ENCODE peak calls at places on chromosomes 11 and 22, in nine cellular contexts. B is foreskin fibroblast, P is progenitor cell of endocrine pancreas, K is HFFc6, H is OCI-LY7, Y is GM13977, I is neural crest cell, J is H9, R is A549. E is an unnamed sample.
A peak's percentile ranks its signal among the peaks of the same experiment; 100 is the strongest.

GRCh38 chr11:117438371-117439000 is 110.8 kb downstream of the CEP164 start:
- DNase-seq in B (no peak), P (no peak), K (no peak), H (no peak), Y (peak; percentile 78), I (no peak), J (no peak), R (no peak), E (no peak)

GRCh38 chr22:32579533-32580220 is 105.1 kb downstream of the FBXO7 start:
- DNase-seq in B (peak; percentile 84), P (no peak), K (peak; percentile 73), H (no peak), Y (no peak), I (no peak), J (no peak), R (no peak), E (no peak)

GRCh38 chr11:102240502-102240901 is 76.8 kb upstream of the BIRC3 start:
- DNase-seq in B (peak; percentile 61), P (no peak), K (peak; percentile 56), H (no peak), Y (no peak), I (no peak), J (no peak), R (no peak), E (no peak)

GRCh38 chr11:72972541-72973128 is 158.4 kb downstream of the ATG16L2 start:
- DNase-seq in B (peak; percentile 58), P (no peak), K (peak; percentile 10), H (no peak), Y (no peak), I (no peak), J (no peak), R (no peak), E (no peak)

GRCh38 chr22:46970411-46971123 is 208.1 kb downstream of the TBC1D22A start:
- DNase-seq in B (no peak), P (no peak), K (no peak), H (no peak), Y (no peak), I (no peak), J (no peak), R (no peak), E (no peak)

GRCh38 chr11:84720706-84721402 is 906.3 kb downstream of the DLG2 start:
- DNase-seq in B (peak; percentile 1), P (no peak), K (no peak), H (no peak), Y (no peak), I (peak; percentile 16), J (peak; percentile 63), R (no peak), E (no peak)

GRCh38 chr11:84247931-84248330 is 961.8 kb upstream of the CCDC90B start:
- DNase-seq in B (no peak), P (no peak), K (no peak), H (no peak), Y (no peak), I (no peak), J (no peak), R (no peak), E (no peak)

GRCh38 chr11:19979519-19979845 is 180.8 kb downstream of the DBX1 start:
- DNase-seq in B (no peak), P (no peak), K (no peak), H (no peak), Y (peak; percentile 28), I (no peak), J (no peak), R (no peak), E (no peak)

GRCh38 chr11:119319702-119320592 is 3.0 kb upstream of the MCAM start:
- DNase-seq in B (no peak), P (no peak), K (no peak), H (no peak), Y (peak; percentile 41), I (peak; percentile 73), J (no peak), R (no peak), E (peak; percentile 58)

DNA sequence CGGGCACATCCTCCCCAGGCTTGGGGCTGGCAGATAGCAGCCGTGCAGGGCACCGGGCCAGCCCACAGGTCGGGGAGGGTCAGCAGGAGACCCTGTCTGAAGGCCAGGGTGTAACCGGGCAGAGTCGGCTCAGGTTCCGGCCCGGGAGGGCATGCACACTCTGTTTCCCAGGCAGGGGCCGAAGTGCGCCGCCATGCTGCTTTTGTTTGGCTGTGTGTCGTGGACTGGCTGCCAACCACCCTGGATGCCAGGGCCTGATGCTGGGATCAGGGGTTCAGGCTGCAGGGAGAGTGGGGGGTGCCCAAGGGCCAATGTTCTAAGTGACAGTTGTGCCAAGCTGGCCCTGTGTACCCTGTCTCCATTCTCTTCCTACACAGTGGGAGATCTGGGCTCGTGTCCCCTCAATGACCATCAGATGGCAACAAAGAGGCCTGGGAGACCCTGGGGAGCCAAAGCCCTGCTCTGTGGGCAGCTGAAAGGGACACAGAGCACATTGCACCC is 120.9 kb upstream of the B3GAT1 start:
- DNase-seq in B (no peak), P (no peak), K (no peak), H (no peak), Y (no peak), I (no peak), J (peak; percentile 17), R (no peak), E (peak; percentile 53)
- TF ChIP-seq CTCF in B (no peak), P (no peak), K (no peak), H (no peak), Y (no peak), I (no peak), J (no peak), R (no peak), E (no peak)

DNA sequence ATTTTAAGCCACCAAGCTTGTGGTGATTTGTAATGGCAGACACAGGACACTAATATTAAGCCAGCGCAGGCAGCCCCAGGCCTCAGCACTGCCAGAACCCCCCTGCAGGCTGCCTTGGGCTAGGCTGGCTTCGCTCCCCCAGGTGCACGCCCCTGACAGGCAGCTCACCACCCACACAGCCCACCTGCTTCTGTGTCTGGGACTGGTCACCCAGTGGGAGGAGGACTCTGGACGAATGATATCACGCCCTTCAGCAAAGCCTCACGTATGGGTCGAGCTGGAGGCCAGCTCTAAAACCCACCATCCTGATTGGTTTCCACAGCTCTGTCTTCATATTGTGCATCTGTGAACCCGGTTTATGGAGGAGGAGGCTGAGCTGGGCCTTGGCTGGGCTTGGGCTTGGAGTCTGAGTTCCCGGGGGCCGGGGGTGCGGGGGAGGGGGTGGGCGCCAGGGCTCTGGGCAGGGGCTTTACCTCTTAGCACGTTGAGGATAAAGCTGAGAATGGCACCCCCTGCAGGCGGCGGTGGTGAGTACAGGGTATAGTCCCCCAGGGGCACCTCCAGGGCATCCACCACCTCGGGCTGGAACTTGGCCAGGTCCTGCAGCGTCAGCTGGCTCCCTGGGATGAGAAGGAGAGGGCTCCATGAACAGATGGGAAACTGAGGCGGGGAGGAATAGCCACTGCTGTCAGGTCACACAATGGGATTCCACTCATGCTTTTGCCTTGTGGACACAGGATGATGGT is 13.8 kb downstream of the GGT5 start:
- DNase-seq in B (no peak), P (peak; percentile 36), K (no peak), H (peak; percentile 61), Y (peak; percentile 80), I (peak; percentile 52), J (peak; percentile 88), R (no peak), E (no peak)
- TF ChIP-seq CTCF in B (no peak), P (peak; percentile 51), K (peak; percentile 66), H (peak; percentile 69), Y (peak; percentile 69), I (peak; percentile 53), J (peak; percentile 83), R (peak; percentile 24), E (peak; percentile 64)

GRCh38 chr11:86671386-86672006 is 920 bp downstream of the ME3 start:
- DNase-seq in B (peak; percentile 78), P (no peak), K (no peak), H (no peak), Y (no peak), I (peak; percentile 14), J (peak; percentile 37), R (peak; percentile 53), E (no peak)

GRCh38 chr11:86673055-86673843 is 833 bp upstream of the ME3 start:
- DNase-seq in B (no peak), P (no peak), K (no peak), H (no peak), Y (no peak), I (no peak), J (no peak), R (no peak), E (no peak)

GRCh38 chr11:86673872-86674750 is 1.7 kb upstream of the ME3 start:
- DNase-seq in B (no peak), P (no peak), K (no peak), H (no peak), Y (no peak), I (no peak), J (no peak), R (no peak), E (no peak)

GRCh38 chr11:86670179-86670578 is 2.2 kb downstream of the ME3 start:
- DNase-seq in B (peak; percentile 70), P (no peak), K (no peak), H (no peak), Y (no peak), I (no peak), J (no peak), R (no peak), E (no peak)

DNA sequence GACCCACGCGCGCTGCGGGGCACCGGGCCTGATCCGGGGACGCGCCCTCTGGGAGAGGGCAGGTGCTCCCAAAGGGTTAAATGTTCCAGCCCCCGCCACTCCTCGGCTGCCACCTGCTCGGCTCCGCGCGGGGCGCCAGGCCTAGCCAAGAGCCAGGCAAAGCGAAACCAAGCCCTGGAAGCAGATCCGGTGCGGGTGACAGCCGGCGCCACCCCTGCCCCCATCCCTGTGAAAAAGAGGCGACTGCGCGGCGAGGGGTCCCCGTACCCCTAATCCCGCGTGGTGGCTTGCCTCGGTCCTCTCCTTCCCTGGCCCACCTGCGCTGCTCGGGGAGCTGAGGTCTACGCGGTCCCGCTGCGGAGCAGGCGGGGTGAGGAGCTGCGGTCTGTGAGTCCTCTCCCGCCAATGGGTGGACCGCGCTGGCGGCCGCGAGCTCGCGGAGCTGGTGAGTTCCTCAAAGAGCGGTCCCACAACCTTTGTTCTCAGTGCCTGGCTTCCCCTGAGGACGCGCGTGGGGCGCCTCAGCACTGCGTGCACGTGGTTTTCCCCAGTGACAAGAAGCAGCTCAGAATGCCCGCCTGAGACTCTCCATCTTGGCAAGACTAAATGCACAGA is at the start of gene ME3:
- DNase-seq in B (peak; percentile 80), P (peak; percentile 39), K (peak; percentile 20), H (no peak), Y (peak; percentile 29), I (peak; percentile 38), J (peak; percentile 61), R (peak; percentile 76), E (peak; percentile 74)
- TF ChIP-seq CTCF in B (no peak), P (no peak), K (no peak), H (no peak), Y (no peak), I (no peak), J (peak; percentile 7), R (no peak), E (no peak)

DNA sequence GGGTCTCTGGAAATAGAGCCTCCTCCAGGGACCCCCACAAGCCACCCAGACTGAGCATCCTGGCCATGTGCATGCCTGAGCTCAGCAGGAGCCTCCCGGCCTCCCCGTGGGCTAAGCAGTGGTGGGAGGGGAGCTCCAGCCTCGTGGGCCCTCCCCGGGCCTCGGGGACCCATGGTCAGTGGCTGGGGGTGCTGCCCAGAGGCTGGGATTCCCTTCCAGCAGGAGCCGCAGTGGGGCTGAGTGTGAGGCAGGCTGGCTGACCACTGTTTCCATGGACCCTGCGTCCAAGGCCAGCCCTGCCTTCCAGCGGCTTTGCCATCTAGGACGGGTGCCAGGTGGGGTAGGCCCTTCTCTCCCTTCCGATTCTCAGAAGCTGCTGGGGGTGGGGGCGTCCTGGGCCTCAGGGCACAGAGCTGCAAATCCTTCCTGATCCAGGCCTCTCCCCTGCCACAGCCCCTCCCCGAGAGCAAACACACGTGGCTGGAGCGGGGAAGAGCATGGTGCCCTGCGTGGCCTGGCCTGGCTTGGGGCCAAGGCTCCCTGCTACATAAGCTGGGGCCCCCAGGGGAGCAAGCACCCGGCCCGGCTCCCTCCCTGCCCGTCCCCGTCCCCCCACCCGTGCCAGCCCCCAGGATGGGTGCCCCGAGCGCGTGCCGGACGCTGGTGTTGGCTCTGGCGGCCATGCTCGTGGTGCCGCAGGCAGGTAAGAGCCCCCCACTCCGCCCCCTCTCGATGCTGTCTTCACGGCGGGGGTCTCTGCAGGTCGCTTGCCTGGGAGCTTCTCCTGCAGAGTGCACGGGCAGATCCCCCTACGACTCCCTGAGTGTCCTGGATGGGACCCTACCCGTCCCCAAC is at the start of gene MUC5B:
- DNase-seq in B (no peak), P (no peak), K (no peak), H (no peak), Y (no peak), I (no peak), J (peak; percentile 22), R (peak; percentile 83), E (peak; percentile 68)
- TF ChIP-seq CTCF in B (no peak), P (no peak), K (no peak), H (no peak), Y (no peak), I (no peak), J (no peak), R (no peak), E (no peak)

E was measured in type B pancreatic cell.